ENCODE peak calls at places on chromosomes 1 and 21, in nine cellular contexts. I, S, V, F, T, B, K, W and D are unnamed samples.

GRCh38 chr21:30579351-30579750 is 10.8 kb downstream of the KRTAP22-2 start:
- DNase-seq in I (no peak), S (no peak), V (no peak), F (no peak), T (no peak), B (no peak), K (no peak), W (no peak), D (peak)

GRCh38 chr1:221708987-221709386 is 32.9 kb downstream of the DUSP10 start:
- DNase-seq in I (peak), S (peak), V (peak), F (peak), T (peak), B (no peak), K (no peak), W (no peak), D (peak)

GRCh38 chr1:67838180-67838912 is 5.1 kb upstream of the GNG12 start:
- DNase-seq in I (no peak), S (no peak), V (no peak), F (no peak), T (no peak), B (no peak), K (no peak), W (no peak), D (no peak)

GRCh38 chr1:243924588-243925349 is 74.7 kb upstream of the AKT3 start:
- DNase-seq in I (no peak), S (no peak), V (no peak), F (no peak), T (no peak), B (no peak), K (no peak), W (no peak), D (no peak)

GRCh38 chr1:165265196-165265838 is 91.2 kb downstream of the LMX1A start:
- DNase-seq in I (no peak), S (no peak), V (no peak), F (no peak), T (no peak), B (no peak), K (no peak), W (no peak), D (no peak)

GRCh38 chr1:39409055-39409816 is 82.2 kb upstream of the BMP8A start:
- DNase-seq in I (no peak), S (peak), V (no peak), F (no peak), T (peak), B (no peak), K (no peak), W (peak), D (no peak)

GRCh38 chr1:22452401-22452963 is 831 bp downstream of the ZBTB40 start:
- DNase-seq in I (no peak), S (no peak), V (peak), F (no peak), T (peak), B (no peak), K (peak), W (no peak), D (no peak)

GRCh38 chr21:37688952-37689659 is 227.2 kb downstream of the KCNJ6 start:
- DNase-seq in I (no peak), S (no peak), V (no peak), F (no peak), T (no peak), B (no peak), K (no peak), W (no peak), D (no peak)

GRCh38 chr1:179082308-179083030 is 599 bp downstream of the TOR3A start:
- DNase-seq in I (no peak), S (peak), V (no peak), F (peak), T (peak), B (no peak), K (no peak), W (peak), D (no peak)